ENCODE peak calls at places on chromosomes 16 and 17, in four cellular contexts. One of them, this sample, is unnamed.
A peak's percentile ranks its signal among the peaks of the same experiment; 100 is the strongest.

GRCh38 chr17:4607773-4608187 is 23.5 kb downstream of the SMTNL2 start:
- DNase-seq in PC-9: no peak
- DNase-seq in HEK293T: peak; percentile 42
- DNase-seq in NCI-H460: no peak
- DNase-seq in this sample: peak; percentile 71

GRCh38 chr17:1643293-1643998 is 2.1 kb downstream of the SCARF1 start:
- DNase-seq in PC-9: peak; percentile 89
- DNase-seq in HEK293T: peak; percentile 73
- DNase-seq in NCI-H460: no peak
- DNase-seq in this sample: peak; percentile 67

GRCh38 chr16:3022697-3023414 is 886 bp downstream of the HCFC1R1 start:
- DNase-seq in PC-9: no peak
- DNase-seq in HEK293T: no peak
- DNase-seq in NCI-H460: no peak
- DNase-seq in this sample: no peak

GRCh38 chr17:80316431-80316830 is 55.8 kb downstream of the RNF213 start:
- DNase-seq in PC-9: no peak
- DNase-seq in HEK293T: no peak
- DNase-seq in NCI-H460: no peak
- DNase-seq in this sample: no peak

GRCh38 chr17:65356524-65356923 is 204.9 kb downstream of the AXIN2 start:
- DNase-seq in PC-9: no peak
- DNase-seq in HEK293T: no peak
- DNase-seq in NCI-H460: no peak
- DNase-seq in this sample: no peak

GRCh38 chr17:31319253-31319661 is 2.2 kb downstream of the EVI2A start:
- DNase-seq in PC-9: no peak
- DNase-seq in HEK293T: no peak
- DNase-seq in NCI-H460: no peak
- DNase-seq in this sample: no peak

GRCh38 chr17:34299918-34300600 is 14.5 kb downstream of the CCL11 start:
- DNase-seq in PC-9: no peak
- DNase-seq in HEK293T: no peak
- DNase-seq in NCI-H460: no peak
- DNase-seq in this sample: no peak

GRCh38 chr17:58587713-58588117 is 73.3 kb upstream of the MTMR4 start:
- DNase-seq in PC-9: peak; percentile 41
- DNase-seq in HEK293T: peak; percentile 83
- DNase-seq in NCI-H460: peak; percentile 58
- DNase-seq in this sample: peak; percentile 39

GRCh38 chr16:31135535-31136286 is at the start of gene PRSS8:
- DNase-seq in PC-9: peak; percentile 89
- DNase-seq in HEK293T: no peak
- DNase-seq in NCI-H460: no peak
- DNase-seq in this sample: peak; percentile 91

GRCh38 chr17:1272701-1273100 is 2.5 kb downstream of the BHLHA9 start:
- DNase-seq in PC-9: no peak
- DNase-seq in HEK293T: no peak
- DNase-seq in NCI-H460: no peak
- DNase-seq in this sample: no peak

GRCh38 chr16:11493531-11493929 is 93.2 kb downstream of the LITAF start:
- DNase-seq in PC-9: no peak
- DNase-seq in HEK293T: peak; percentile 67
- DNase-seq in NCI-H460: no peak
- DNase-seq in this sample: no peak

GRCh38 chr17:45013021-45013997 is 38.1 kb downstream of the DCAKD start:
- DNase-seq in PC-9: no peak
- DNase-seq in HEK293T: no peak
- DNase-seq in NCI-H460: no peak
- DNase-seq in this sample: no peak

GRCh38 chr17:72646176-72646575 is 446.3 kb downstream of the SLC39A11 start:
- DNase-seq in PC-9: no peak
- DNase-seq in HEK293T: no peak
- DNase-seq in NCI-H460: no peak
- DNase-seq in this sample: no peak

GRCh38 chr16:29232811-29233704 is 173.5 kb downstream of the NPIPB11 start:
- DNase-seq in PC-9: no peak
- DNase-seq in HEK293T: no peak
- DNase-seq in NCI-H460: no peak
- DNase-seq in this sample: no peak

GRCh38 chr17:72030067-72030899 is 90.5 kb upstream of the SOX9 start:
- DNase-seq in PC-9: peak; percentile 45
- DNase-seq in HEK293T: peak; percentile 68
- DNase-seq in NCI-H460: peak; percentile 67
- DNase-seq in this sample: peak; percentile 34

GRCh38 chr16:31200821-31201510 is 1.6 kb downstream of the PYCARD start:
- DNase-seq in PC-9: peak; percentile 31
- DNase-seq in HEK293T: no peak
- DNase-seq in NCI-H460: no peak
- DNase-seq in this sample: no peak

GRCh38 chr16:75626806-75627205 is 3.7 kb upstream of the ADAT1 start:
- DNase-seq in PC-9: no peak
- DNase-seq in HEK293T: no peak
- DNase-seq in NCI-H460: no peak
- DNase-seq in this sample: no peak

GRCh38 chr17:72883351-72883750 is 209.1 kb downstream of the SLC39A11 start:
- DNase-seq in PC-9: no peak
- DNase-seq in HEK293T: no peak
- DNase-seq in NCI-H460: no peak
- DNase-seq in this sample: no peak

GRCh38 chr16:4290236-4290830 is 17.5 kb upstream of the TFAP4 start:
- DNase-seq in PC-9: peak; percentile 88
- DNase-seq in HEK293T: no peak
- DNase-seq in NCI-H460: peak; percentile 87
- DNase-seq in this sample: no peak

GRCh38 chr16:56930516-56931252 is 1.3 kb upstream of the HERPUD1 start:
- DNase-seq in PC-9: no peak
- DNase-seq in HEK293T: no peak
- DNase-seq in NCI-H460: no peak
- DNase-seq in this sample: no peak

GRCh38 chr16:29315046-29315445 is 91.5 kb downstream of the NPIPB11 start:
- DNase-seq in PC-9: no peak
- DNase-seq in HEK293T: no peak
- DNase-seq in NCI-H460: no peak
- DNase-seq in this sample: no peak

GRCh38 chr17:42819939-42820535 is 4.0 kb downstream of the BECN1 start:
- DNase-seq in PC-9: peak; percentile 40
- DNase-seq in HEK293T: peak; percentile 74
- DNase-seq in NCI-H460: peak; percentile 71
- DNase-seq in this sample: no peak

GRCh38 chr17:15289285-15290185 is 24.4 kb upstream of the PMP22 start:
- DNase-seq in PC-9: no peak
- DNase-seq in HEK293T: no peak
- DNase-seq in NCI-H460: peak; percentile 76
- DNase-seq in this sample: no peak

GRCh38 chr16:84543253-84543652 is 38.8 kb upstream of the MEAK7 start:
- DNase-seq in PC-9: no peak
- DNase-seq in HEK293T: no peak
- DNase-seq in NCI-H460: no peak
- DNase-seq in this sample: no peak

GRCh38 chr16:57736419-57737281 is 1.1 kb downstream of the KATNB1 start:
- DNase-seq in PC-9: peak; percentile 55
- DNase-seq in HEK293T: peak; percentile 64
- DNase-seq in NCI-H460: peak; percentile 45
- DNase-seq in this sample: peak; percentile 48

GRCh38 chr16:19203374-19203966 is 35.4 kb downstream of the SYT17 start:
- DNase-seq in PC-9: no peak
- DNase-seq in HEK293T: no peak
- DNase-seq in NCI-H460: no peak
- DNase-seq in this sample: peak; percentile 62

GRCh38 chr16:72679856-72680255 is 368.1 kb downstream of the ZFHX3 start:
- DNase-seq in PC-9: no peak
- DNase-seq in HEK293T: no peak
- DNase-seq in NCI-H460: no peak
- DNase-seq in this sample: no peak

GRCh38 chr17:77438241-77439204 is 297.8 kb downstream of the SEC14L1 start:
- DNase-seq in PC-9: no peak
- DNase-seq in HEK293T: no peak
- DNase-seq in NCI-H460: no peak
- DNase-seq in this sample: no peak

GRCh38 chr16:80418772-80419355 is 121.9 kb upstream of the DYNLRB2 start:
- DNase-seq in PC-9: no peak
- DNase-seq in HEK293T: no peak
- DNase-seq in NCI-H460: no peak
- DNase-seq in this sample: no peak

GRCh38 chr17:57782642-57783337 is 37.7 kb upstream of the CCDC182 start:
- DNase-seq in PC-9: no peak
- DNase-seq in HEK293T: no peak
- DNase-seq in NCI-H460: no peak
- DNase-seq in this sample: no peak

GRCh38 chr16:600781-601180 is 10.9 kb downstream of the RAB40C start:
- DNase-seq in PC-9: no peak
- DNase-seq in HEK293T: no peak
- DNase-seq in NCI-H460: no peak
- DNase-seq in this sample: no peak

GRCh38 chr16:82808036-82808435 is 181.3 kb downstream of the CDH13 start:
- DNase-seq in PC-9: no peak
- DNase-seq in HEK293T: no peak
- DNase-seq in NCI-H460: no peak
- DNase-seq in this sample: no peak

GRCh38 chr16:57533618-57534336 is 2.6 kb downstream of the CCDC102A start:
- DNase-seq in PC-9: peak; percentile 24
- DNase-seq in HEK293T: peak; percentile 4
- DNase-seq in NCI-H460: no peak
- DNase-seq in this sample: no peak

GRCh38 chr17:73230088-73230487 is 31.6 kb downstream of the CPSF4L start:
- DNase-seq in PC-9: no peak
- DNase-seq in HEK293T: no peak
- DNase-seq in NCI-H460: no peak
- DNase-seq in this sample: no peak

GRCh38 chr16:28569011-28569410 is 15.3 kb downstream of the SGF29 start:
- DNase-seq in PC-9: no peak
- DNase-seq in HEK293T: no peak
- DNase-seq in NCI-H460: no peak
- DNase-seq in this sample: no peak

GRCh38 chr17:7897773-7898172 is 9.2 kb downstream of the CHD3 start:
- DNase-seq in PC-9: no peak
- DNase-seq in HEK293T: peak; percentile 21
- DNase-seq in NCI-H460: no peak
- DNase-seq in this sample: no peak

GRCh38 chr17:78879679-78880186 is 23.3 kb downstream of the CEP295NL start:
- DNase-seq in PC-9: no peak
- DNase-seq in HEK293T: no peak
- DNase-seq in NCI-H460: no peak
- DNase-seq in this sample: peak; percentile 67

GRCh38 chr16:84459941-84460405 is 44.5 kb downstream of the MEAK7 start:
- DNase-seq in PC-9: no peak
- DNase-seq in HEK293T: no peak
- DNase-seq in NCI-H460: no peak
- DNase-seq in this sample: no peak

GRCh38 chr16:2783581-2784375 is 3.6 kb downstream of the PRSS33 start:
- DNase-seq in PC-9: no peak
- DNase-seq in HEK293T: no peak
- DNase-seq in NCI-H460: no peak
- DNase-seq in this sample: no peak

This sample was measured in mucosa of gallbladder.